ENCODE peak calls at places on chromosomes 3 and 15, in five cellular contexts. K is H1, Z is GM12878, J is HepG2, N is K562. T is an unnamed sample.
A peak's percentile ranks its signal among the peaks of the same experiment; 100 is the strongest.

GRCh38 chr3:82707035-82707434 is 945.6 kb upstream of the GBE1 start:
- DNase-seq in J (no peak), K (no peak), N (no peak), Z (no peak), T (no peak)

GRCh38 chr3:71564361-71564760 is 19.2 kb downstream of the FOXP1 start:
- DNase-seq in J (no peak), Z (no peak), K (no peak), N (no peak), T (no peak)

GRCh38 chr15:78127882-78128281 is 3.4 kb downstream of the CIB2 start:
- DNase-seq in K (no peak), Z (no peak), J (peak; percentile 42), N (no peak), T (no peak)

GRCh38 chr3:99927651-99928390 is 110.2 kb downstream of the CMSS1 start:
- DNase-seq in J (no peak), K (no peak), Z (no peak), N (no peak), T (no peak)

GRCh38 chr3:114550155-114550554 is 256.3 kb downstream of the TIGIT start:
- DNase-seq in K (no peak), N (no peak), Z (no peak), J (no peak), T (no peak)

GRCh38 chr15:89401636-89402252 is 67.1 kb upstream of the POLG start:
- DNase-seq in Z (no peak), K (no peak), N (peak; percentile 15), J (no peak), T (no peak)

GRCh38 chr3:106811376-106811775 is 565.9 kb upstream of the CCDC54 start:
- DNase-seq in J (no peak), K (no peak), N (no peak), Z (no peak), T (no peak)

GRCh38 chr3:70885636-70886035 is 573.2 kb upstream of the MDFIC2 start:
- DNase-seq in K (no peak), Z (no peak), J (peak; percentile 18), N (peak; percentile 9), T (no peak)

GRCh38 chr3:22922317-22922716 is 280.8 kb upstream of the UBE2E2 start:
- DNase-seq in Z (no peak), N (no peak), K (no peak), J (no peak), T (peak; percentile 8)

GRCh38 chr3:140910860-140911259 is 30.8 kb upstream of the SLC25A36 start:
- DNase-seq in Z (no peak), K (peak; percentile 66), J (no peak), N (peak; percentile 31), T (peak; percentile 22)

GRCh38 chr3:175386630-175387029 is 527.5 kb downstream of the NAALADL2 start:
- DNase-seq in K (no peak), J (no peak), Z (no peak), N (no peak), T (no peak)

GRCh38 chr3:111809196-111809595 is 49.9 kb upstream of the PHLDB2 start:
- DNase-seq in N (no peak), K (no peak), J (peak; percentile 24), Z (no peak), T (no peak)

GRCh38 chr3:115350606-115351005 is 203.5 kb upstream of the ZBTB20 start:
- DNase-seq in Z (no peak), K (no peak), J (no peak), N (no peak), T (no peak)

GRCh38 chr15:46654993-46655392 is 1020.2 kb downstream of the SQOR start:
- DNase-seq in J (no peak), N (no peak), K (no peak), Z (no peak), T (no peak)

GRCh38 chr3:181725033-181725775 is 13.5 kb downstream of the SOX2 start:
- DNase-seq in K (peak; percentile 46), J (no peak), Z (no peak), N (no peak), T (no peak)

GRCh38 chr15:67520976-67521769 is at the start of gene C15orf61:
- DNase-seq in J (peak; percentile 83), K (peak; percentile 81), Z (peak; percentile 76), N (peak; percentile 92), T (peak; percentile 97)

GRCh38 chr15:67524235-67524634 is 3.3 kb downstream of the C15orf61 start:
- DNase-seq in K (no peak), N (no peak), Z (no peak), J (no peak), T (no peak)

GRCh38 chr15:67523337-67523736 is 2.4 kb downstream of the C15orf61 start:
- DNase-seq in J (no peak), Z (no peak), K (no peak), N (no peak), T (no peak)

GRCh38 chr15:67521770-67522568 is 1.0 kb downstream of the C15orf61 start:
- DNase-seq in K (no peak), N (peak; percentile 19), Z (no peak), J (no peak), T (peak; percentile 27)

DNA sequence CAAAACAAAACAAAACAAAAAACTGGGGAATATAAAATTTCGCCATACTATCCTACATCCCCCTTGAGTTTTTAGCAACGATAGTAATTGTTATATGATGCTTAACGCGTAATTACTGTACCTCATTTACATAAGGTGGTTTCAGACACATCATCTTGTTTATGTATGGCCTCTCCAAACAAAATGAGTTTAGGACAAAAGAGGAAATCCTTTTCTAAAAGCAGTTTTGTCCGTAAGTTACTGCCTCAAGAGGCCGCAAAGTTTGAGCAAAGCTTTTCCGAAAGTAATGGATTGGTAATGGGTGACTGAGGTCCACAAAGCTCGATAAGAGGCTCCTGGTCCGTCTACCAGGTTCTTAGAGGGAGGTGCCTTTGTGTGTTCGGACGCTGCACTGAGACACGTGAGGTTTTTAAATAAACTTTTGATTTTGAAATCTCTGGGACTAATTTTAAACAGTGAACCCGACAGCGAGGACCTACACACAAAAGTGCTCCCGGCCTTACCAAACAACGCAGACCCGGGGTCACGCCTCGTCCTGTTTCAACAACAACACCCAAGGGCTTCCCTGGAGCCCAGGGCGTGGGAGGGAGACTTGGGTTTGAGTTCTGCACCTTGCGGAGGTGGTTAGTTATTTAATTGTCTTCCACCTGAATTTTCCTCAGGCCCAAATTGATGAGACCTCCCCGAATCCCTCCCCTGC is 505 bp upstream of the C15orf61 start:
- DNase-seq in J (no peak), K (no peak), N (no peak), Z (no peak), T (no peak)
- TF ChIP-seq TAF1 in J (no peak), K (no peak), N (no peak), Z (no peak), T (no peak)

DNA sequence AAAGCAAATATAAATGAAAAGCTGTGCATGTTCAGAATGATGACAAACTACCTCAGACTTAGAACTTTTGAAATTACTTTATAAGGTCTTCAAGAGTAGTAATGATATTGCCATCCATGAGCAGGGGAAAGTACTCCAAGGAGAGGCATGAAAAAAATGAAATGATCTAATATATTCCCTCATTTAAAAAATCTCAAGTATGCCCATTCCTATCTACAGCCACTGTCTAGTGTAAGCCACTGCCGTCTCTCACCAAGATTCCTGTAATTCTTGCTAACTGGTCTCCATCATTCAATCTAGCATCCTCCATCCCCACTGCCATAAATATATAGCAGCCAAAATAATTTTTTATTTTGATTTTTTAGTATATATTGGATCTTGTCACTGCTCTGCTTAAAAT is 258.8 kb downstream of the PLOD2 start:
- DNase-seq in K (no peak), Z (no peak), J (no peak), N (no peak), T (no peak)
- TF ChIP-seq RFX5 in K (no peak), Z (no peak), J (no peak), N (no peak), T (no peak)

GRCh38 chr3:109923431-109923830 is 586.1 kb upstream of the DPPA4 start:
- DNase-seq in J (no peak), Z (no peak), N (no peak), K (no peak), T (no peak)
- TF ChIP-seq TAF1 in J (no peak), Z (no peak), N (no peak), K (no peak), T (no peak)

DNA sequence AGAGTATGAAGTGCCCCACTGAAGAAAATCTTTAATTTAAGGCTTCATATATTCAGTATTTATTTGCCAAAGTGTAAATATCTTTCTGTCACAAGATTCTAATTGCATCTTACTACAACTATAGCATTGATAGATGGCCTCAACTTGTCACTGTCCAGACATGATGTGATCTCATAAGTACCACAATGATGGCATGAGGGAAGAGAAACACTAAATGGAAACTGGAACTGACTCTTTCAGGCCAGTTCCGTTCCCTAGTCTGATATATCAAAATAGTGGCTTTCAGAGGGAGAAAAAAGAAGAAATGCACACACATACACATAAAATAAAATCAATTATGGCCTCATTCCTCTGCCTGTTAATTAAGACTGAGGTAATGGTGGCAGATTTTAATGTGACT is 615.7 kb downstream of the TBL1XR1 start:
- DNase-seq in K (no peak), Z (no peak), N (no peak), J (no peak), T (no peak)
- TF ChIP-seq RFX5 in K (no peak), Z (no peak), N (no peak), J (no peak), T (no peak)

GRCh38 chr3:117761992-117762944 is 1052.7 kb downstream of the TUSC7 start:
- DNase-seq in K (no peak), N (no peak), J (no peak), Z (no peak), T (peak; percentile 15)

GRCh38 chr3:117763561-117763960 is 1054.0 kb downstream of the TUSC7 start:
- DNase-seq in K (no peak), Z (no peak), J (no peak), N (no peak), T (no peak)
- TF ChIP-seq TAF1 in K (no peak), Z (no peak), J (no peak), N (no peak), T (no peak)